ENCODE peak calls at places on chromosomes 3 and 15, in four cellular contexts. Z, P, D and J are unnamed samples.

GRCh38 chr3:130894130-130894872 is 417 bp downstream of the ATP2C1 start:
- DNase-seq in P (peak; percentile 75), D (peak; percentile 46), Z (no peak), J (peak; percentile 73)

GRCh38 chr15:100783296-100783695 is 96.3 kb upstream of the ALDH1A3 start:
- DNase-seq in Z (peak; percentile 33), P (no peak), D (no peak), J (peak; percentile 13)

GRCh38 chr3:179227349-179227748 is 23.6 kb downstream of the KCNMB3 start:
- DNase-seq in D (no peak), Z (no peak), P (no peak), J (no peak)

GRCh38 chr3:65342084-65342683 is 654.4 kb upstream of the ADAMTS9 start:
- DNase-seq in D (peak; percentile 23), Z (peak; percentile 89), P (no peak), J (peak; percentile 94)

GRCh38 chr15:87080547-87080946 is 1000.9 kb downstream of the AGBL1 start:
- DNase-seq in Z (no peak), D (no peak), P (no peak), J (no peak)

GRCh38 chr3:42728056-42728455 is 25.5 kb upstream of the HHATL start:
- DNase-seq in D (no peak), Z (peak; percentile 31), P (no peak), J (no peak)

GRCh38 chr15:43824302-43825246 is at the start of gene MFAP1:
- DNase-seq in P (peak; percentile 90), Z (peak; percentile 83), D (peak; percentile 99), J (peak; percentile 94)

GRCh38 chr3:71101014-71101413 is 482.5 kb downstream of the FOXP1 start:
- DNase-seq in D (no peak), Z (no peak), P (no peak), J (no peak)

GRCh38 chr3:196991581-196992460 is 23.2 kb upstream of the PIGZ start:
- DNase-seq in D (no peak), Z (peak; percentile 44), P (no peak), J (peak; percentile 56)

GRCh38 chr15:100902436-100903190 is 16.5 kb upstream of the LRRK1 start:
- DNase-seq in P (peak; percentile 87), D (no peak), Z (no peak), J (peak; percentile 28)

GRCh38 chr15:88255496-88256171 is 905 bp downstream of the NTRK3 start:
- DNase-seq in P (peak; percentile 91), Z (peak; percentile 78), D (peak; percentile 50), J (peak; percentile 83)

GRCh38 chr3:45464336-45464809 is 76.0 kb downstream of the LARS2 start:
- DNase-seq in D (no peak), P (no peak), Z (peak; percentile 59), J (peak; percentile 79)

GRCh38 chr3:197750396-197750831 is 731 bp downstream of the FYTTD1 start:
- DNase-seq in P (peak; percentile 84), D (peak; percentile 86), Z (peak; percentile 76), J (peak; percentile 88)

GRCh38 chr15:62519900-62520299 is 354.8 kb upstream of the C2CD4B start:
- DNase-seq in P (no peak), D (no peak), Z (no peak), J (no peak)

GRCh38 chr15:67080900-67081431 is 15.6 kb downstream of the SMAD3 start:
- DNase-seq in D (peak; percentile 57), P (no peak), Z (no peak), J (no peak)

GRCh38 chr3:12588039-12588673 is 31.3 kb downstream of the MKRN2 start:
- DNase-seq in D (no peak), Z (no peak), P (no peak), J (no peak)

GRCh38 chr3:118636841-118637240 is 397.8 kb downstream of the IGSF11 start:
- DNase-seq in P (peak; percentile 7), Z (no peak), D (no peak), J (peak; percentile 52)

GRCh38 chr3:134406331-134407246 is 32.3 kb upstream of the AMOTL2 start:
- DNase-seq in D (no peak), P (peak; percentile 82), Z (peak; percentile 83), J (peak; percentile 86)

GRCh38 chr15:41276821-41277220 is 45.8 kb downstream of the CHP1 start:
- DNase-seq in Z (no peak), P (no peak), D (no peak), J (no peak)

GRCh38 chr3:160870327-160870726 is 114.3 kb downstream of the PPM1L start:
- DNase-seq in Z (no peak), D (no peak), P (no peak), J (no peak)

GRCh38 chr3:116453676-116454346 is 8.5 kb upstream of the LSAMP start:
- DNase-seq in Z (no peak), D (no peak), P (no peak), J (no peak)

GRCh38 chr3:113231827-113232253 is 20.5 kb downstream of the BOC start:
- DNase-seq in P (no peak), Z (no peak), D (no peak), J (peak; percentile 87)

GRCh38 chr3:61975936-61976335 is 397.4 kb downstream of the FEZF2 start:
- DNase-seq in P (no peak), D (no peak), Z (no peak), J (no peak)

GRCh38 chr3:58693929-58694850 is 27.6 kb upstream of the FAM3D start:
- DNase-seq in Z (no peak), P (no peak), D (no peak), J (no peak)

GRCh38 chr3:108091498-108092259 is 848 bp upstream of the CD47 start:
- DNase-seq in Z (peak; percentile 67), P (no peak), D (peak; percentile 9), J (peak; percentile 66)

GRCh38 chr15:33467146-33467815 is 156.5 kb downstream of the RYR3 start:
- DNase-seq in P (no peak), Z (no peak), D (no peak), J (no peak)

GRCh38 chr3:47318921-47319320 is 36.2 kb downstream of the KLHL18 start:
- DNase-seq in Z (no peak), P (no peak), D (no peak), J (no peak)

GRCh38 chr3:44032487-44032886 is 209.2 kb upstream of the TOPAZ1 start:
- DNase-seq in P (no peak), D (no peak), Z (no peak), J (peak; percentile 70)

GRCh38 chr3:52054689-52055511 is 1.5 kb downstream of the DUSP7 start:
- DNase-seq in Z (peak; percentile 73), D (peak; percentile 21), P (peak; percentile 71), J (peak; percentile 80)

GRCh38 chr3:51706788-51707731 is at the start of gene GRM2:
- DNase-seq in D (no peak), Z (peak; percentile 90), P (peak; percentile 97), J (peak; percentile 98)

GRCh38 chr3:138373695-138374094 is 25.3 kb downstream of the MRAS start:
- DNase-seq in P (no peak), Z (no peak), D (no peak), J (no peak)

GRCh38 chr3:138375446-138375845 is 27.1 kb downstream of the MRAS start:
- DNase-seq in P (no peak), Z (no peak), D (no peak), J (no peak)

GRCh38 chr3:138376663-138377062 is 28.3 kb downstream of the MRAS start:
- DNase-seq in D (no peak), P (no peak), Z (no peak), J (no peak)

GRCh38 chr3:138377804-138378203 is 29.4 kb downstream of the MRAS start:
- DNase-seq in D (no peak), Z (no peak), P (no peak), J (no peak)

DNA sequence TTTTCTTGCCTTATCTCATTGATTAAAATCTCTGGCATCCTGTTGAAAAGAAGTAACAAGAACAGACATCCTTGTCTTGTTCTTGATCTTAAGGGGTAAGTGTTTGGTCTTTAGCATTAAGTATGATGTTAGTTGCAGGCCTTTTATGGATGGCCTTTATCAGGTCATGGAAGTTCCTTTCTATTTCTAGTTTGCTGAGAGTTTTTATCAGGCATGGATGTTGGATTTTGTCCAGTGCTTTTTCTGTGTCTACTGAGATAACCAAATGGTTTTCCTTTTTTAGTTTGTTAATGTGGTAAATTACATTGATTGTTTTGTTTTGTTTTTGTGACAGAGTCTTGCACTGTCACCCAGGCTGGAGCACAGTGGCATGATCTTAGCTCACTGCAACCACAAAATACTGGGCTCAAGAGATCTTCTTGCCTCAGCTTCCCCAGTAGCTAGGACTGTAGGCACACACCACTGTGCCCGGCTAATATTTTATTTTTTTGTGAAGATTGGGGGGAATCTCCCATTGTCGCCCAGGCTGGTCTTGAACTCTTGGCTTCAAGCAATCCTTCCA is 26.3 kb downstream of the MRAS start:
- DNase-seq in D (no peak), Z (no peak), P (no peak), J (no peak)
- H3K9ac ChIP-seq in D (no peak overlapping the region), Z (no peak overlapping the region), P (no peak overlapping the region), J (no peak overlapping the region)

DNA sequence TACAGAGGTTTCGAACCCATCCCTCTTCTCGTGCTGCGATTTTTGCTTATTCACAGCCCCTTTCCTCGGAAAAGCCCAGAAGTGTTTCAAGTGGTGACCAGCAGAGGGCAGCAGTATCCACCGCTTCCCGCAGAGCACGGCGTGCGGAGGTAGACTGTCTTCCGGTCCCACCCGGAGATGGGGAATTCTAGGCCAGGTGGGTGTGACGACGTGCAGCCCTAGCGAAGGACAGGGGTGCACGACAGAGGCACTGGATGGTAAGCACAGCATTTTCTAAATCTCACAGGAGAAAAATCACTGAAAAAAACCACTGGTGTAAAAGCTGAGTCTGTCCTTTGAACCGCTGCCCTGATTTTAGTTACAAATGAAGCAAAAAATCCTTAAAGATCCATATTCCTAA is 7.4 kb upstream of the PSMD6 start:
- DNase-seq in Z (peak; percentile 89), P (peak; percentile 69), D (peak; percentile 80), J (peak; percentile 94)
- H3K4me3 ChIP-seq in Z (no peak overlapping the region), P (peak overlapping the region; percentile 22), D (peak overlapping the region; percentile 56), J (no peak overlapping the region)

GRCh38 chr15:63686352-63686751 is 89.2 kb downstream of the FBXL22 start:
- DNase-seq in P (no peak), D (no peak), Z (no peak), J (no peak)
- H3K36me3 ChIP-seq in P (peaks cover 30% of the 10 kb centered on the region), D (peaks cover 4% of the 10 kb centered on the region), Z (no peaks in the 10 kb centered on the region), J (peaks cover 39% of the 10 kb centered on the region)

GRCh38 chr3:184712248-184712559 is 340 bp upstream of the MAGEF1 start:
- DNase-seq in D (no peak), Z (no peak), P (no peak), J (no peak)

GRCh38 chr3:184710870-184711365 is 946 bp downstream of the MAGEF1 start:
- DNase-seq in D (peak; percentile 67), P (no peak), Z (peak; percentile 45), J (no peak)

GRCh38 chr3:184713521-184713920 is 1.7 kb upstream of the MAGEF1 start:
- DNase-seq in Z (no peak), D (no peak), P (no peak), J (no peak)

GRCh38 chr3:184711366-184712247 is at the start of gene MAGEF1:
- DNase-seq in D (peak; percentile 84), P (peak; percentile 95), Z (peak; percentile 89), J (peak; percentile 95)

DNA sequence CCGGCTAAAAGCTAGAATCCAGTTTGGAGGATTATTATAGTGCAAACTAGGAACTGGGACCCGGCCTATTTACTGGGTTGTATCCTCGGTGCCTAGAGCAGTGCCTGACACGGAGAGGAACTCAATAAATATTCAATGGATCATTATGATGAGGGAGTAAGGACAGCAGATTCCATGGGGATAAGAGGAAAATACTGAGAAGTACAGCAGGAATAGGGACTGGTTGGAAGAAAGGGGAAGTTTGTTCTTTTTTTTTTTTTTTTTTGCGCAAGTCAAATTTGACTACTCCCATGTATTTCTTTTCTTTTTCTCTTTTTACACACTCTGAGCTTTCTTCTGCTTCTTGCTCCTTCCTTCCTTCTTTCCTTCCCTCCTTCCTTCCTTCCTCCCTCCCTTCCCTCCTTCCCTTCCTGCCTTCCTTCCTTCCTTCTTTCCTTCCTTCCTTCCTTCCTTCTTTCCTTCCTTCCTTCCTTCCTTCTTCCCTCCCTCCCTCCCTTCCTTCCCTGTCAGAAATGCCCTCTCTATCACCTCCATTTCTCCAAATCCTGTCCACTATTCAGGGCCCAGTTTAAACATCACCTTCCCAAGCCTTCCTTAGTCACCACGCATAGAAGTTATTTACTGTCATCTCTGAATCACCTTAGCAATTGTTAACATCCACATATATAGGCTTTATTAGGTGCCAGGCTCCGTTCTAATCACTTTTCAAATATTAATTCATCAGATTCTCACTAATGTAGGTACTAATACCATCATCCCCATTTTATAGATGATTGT is 903 bp upstream of the MAGEF1 start:
- DNase-seq in P (no peak), Z (no peak), D (no peak), J (no peak)
- H3K9ac ChIP-seq in P (peak overlapping the region; percentile 88), Z (no peak overlapping the region), D (no peak overlapping the region), J (peak overlapping the region; percentile 36)